ENCODE peak calls at places on chromosome 1, in six cellular contexts. H is lung microvascular endothelial cell; I is hepatocyte; Q is T follicular helper cell; Y is stimulated activated naive B cell treated with anti-CD40 and anti-IgM and Interleukin-4, amounts not matched to agents 10 μg/mL and 1 μg/mL and 100 μg/mL, for 72 hours; J is AG08396. R is an unnamed sample.

GRCh38 chr1:100252901-100253300 is 3.3 kb upstream of the DBT start:
- DNase-seq in Y (no peak), I (no peak), J (no peak), H (no peak), Q (no peak), R (no peak)

GRCh38 chr1:30763654-30764248 is 6.2 kb upstream of the LAPTM5 start:
- DNase-seq in Q (no peak), H (no peak), I (peak), Y (no peak), J (peak), R (no peak)

GRCh38 chr1:32500387-32501209 is 35.7 kb downstream of the ZBTB8B start:
- DNase-seq in J (peak), H (peak), I (peak), Q (no peak), Y (peak), R (peak)

GRCh38 chr1:208107817-208108608 is 136.2 kb downstream of the PLXNA2 start:
- DNase-seq in Q (no peak), H (peak), I (peak), J (peak), Y (no peak), R (no peak)

GRCh38 chr1:65044411-65044810 is 78.1 kb upstream of the JAK1 start:
- DNase-seq in Y (no peak), I (no peak), Q (no peak), H (no peak), J (no peak), R (no peak)

GRCh38 chr1:17004466-17005364 is 7.0 kb downstream of the ATP13A2 start:
- DNase-seq in Q (no peak), J (peak), H (no peak), Y (no peak), I (no peak), R (no peak)

GRCh38 chr1:23591460-23592208 is 32.3 kb upstream of the ID3 start:
- DNase-seq in H (peak), J (no peak), Y (peak), Q (no peak), I (no peak), R (no peak)

GRCh38 chr1:27349784-27350672 is 8.2 kb downstream of the SYTL1 start:
- DNase-seq in Y (no peak), I (peak), H (peak), Q (no peak), J (peak), R (no peak)

GRCh38 chr1:159492575-159493323 is 43.1 kb downstream of the OR10J5 start:
- DNase-seq in H (peak), J (peak), Q (no peak), I (no peak), Y (no peak), R (no peak)

GRCh38 chr1:229756666-229757065 is 130.6 kb downstream of the URB2 start:
- DNase-seq in H (peak), J (peak), I (no peak), Y (no peak), Q (no peak), R (no peak)

GRCh38 chr1:12294076-12294475 is 64.2 kb downstream of the VPS13D start:
- DNase-seq in J (no peak), Q (no peak), H (peak), Y (no peak), I (no peak), R (no peak)

R was measured in CD14-positive monocyte.